ENCODE peak calls at places on chromosomes 3 and 15, in six cellular contexts. Z is H9, J is neuronal stem cell, Q is H1, O is IMR-90, D is mesenchymal stem cell. M is an unnamed sample.

GRCh38 chr15:59532770-59533379 is 78.7 kb upstream of the GCNT3 start:
- DNase-seq in D (peak), Q (no peak), Z (no peak), J (peak), O (peak), M (peak)

GRCh38 chr15:68650901-68651709 is 72.3 kb downstream of the CORO2B start:
- DNase-seq in Z (peak), J (peak), O (no peak), D (peak), Q (peak), M (peak)

GRCh38 chr3:15361494-15362214 is 29.3 kb upstream of the SH3BP5 start:
- DNase-seq in D (no peak), O (peak), Q (no peak), J (peak), Z (peak), M (peak)

GRCh38 chr3:33791477-33792166 is 6.8 kb upstream of the PDCD6IP start:
- DNase-seq in Q (no peak), J (no peak), O (peak), D (peak), Z (no peak), M (peak)

GRCh38 chr3:194824676-194825075 is 139.0 kb downstream of the FAM43A start:
- DNase-seq in Q (no peak), O (peak), D (no peak), Z (no peak), J (no peak), M (no peak)

GRCh38 chr3:133843634-133844033 is 38.0 kb downstream of the SRPRB start:
- DNase-seq in O (peak), D (peak), Z (no peak), J (no peak), Q (no peak), M (no peak)

GRCh38 chr3:39362812-39363211 is 20.4 kb upstream of the SLC25A38 start:
- DNase-seq in Z (no peak), J (no peak), O (no peak), D (no peak), Q (no peak), M (no peak)

GRCh38 chr3:100374521-100374920 is 26.4 kb downstream of the TOMM70 start:
- DNase-seq in J (no peak), O (no peak), Q (no peak), Z (no peak), D (no peak), M (no peak)

GRCh38 chr3:53171827-53172505 is 11.0 kb downstream of the PRKCD start:
- DNase-seq in D (no peak), O (no peak), J (no peak), Q (no peak), Z (peak), M (no peak)

GRCh38 chr15:76058714-76059319 is 968 bp upstream of the TMEM266 start:
- DNase-seq in Z (peak), D (no peak), Q (no peak), J (peak), O (no peak), M (no peak)

GRCh38 chr15:85010472-85011209 is 29.0 kb downstream of the PDE8A start:
- DNase-seq in Z (no peak), Q (no peak), J (no peak), D (peak), O (no peak), M (no peak)

GRCh38 chr3:140832883-140833282 is 108.8 kb upstream of the SLC25A36 start:
- DNase-seq in Z (no peak), D (no peak), O (no peak), J (no peak), Q (no peak), M (no peak)

GRCh38 chr15:91561371-91562100 is 292.0 kb upstream of the SLCO3A1 start:
- DNase-seq in Z (no peak), O (peak), J (no peak), D (no peak), Q (no peak), M (no peak)

GRCh38 chr15:99707481-99708270 is 25.6 kb downstream of the LYSMD4 start:
- DNase-seq in O (peak), Q (no peak), Z (no peak), J (no peak), D (peak), M (no peak)

GRCh38 chr3:129837057-129837631 is 56.4 kb downstream of the TMCC1 start:
- DNase-seq in Z (no peak), J (no peak), Q (no peak), O (peak), D (peak), M (no peak)

GRCh38 chr3:48795997-48796732 is 51.5 kb downstream of the PRKAR2A start:
- DNase-seq in J (no peak), Q (no peak), O (no peak), D (no peak), Z (no peak), M (no peak)

GRCh38 chr3:195566797-195567196 is 16.9 kb downstream of the APOD start:
- DNase-seq in D (no peak), Z (no peak), J (no peak), O (no peak), Q (no peak), M (peak)

GRCh38 chr15:40252438-40253178 is 13.7 kb downstream of the PAK6 start:
- DNase-seq in D (no peak), O (no peak), Q (no peak), J (peak), Z (peak), M (peak)

GRCh38 chr3:128787256-128788253 is 61.6 kb downstream of the RAB7A start:
- DNase-seq in O (peak), D (peak), Q (no peak), Z (peak), J (no peak), M (peak)

GRCh38 chr3:67516496-67516895 is 137.9 kb downstream of the SUCLG2 start:
- DNase-seq in J (no peak), O (no peak), D (no peak), Q (no peak), Z (no peak), M (no peak)

GRCh38 chr3:67518196-67518595 is 136.2 kb downstream of the SUCLG2 start:
- DNase-seq in Z (no peak), Q (no peak), O (no peak), D (no peak), J (no peak), M (no peak)

GRCh38 chr3:67517781-67518180 is 136.6 kb downstream of the SUCLG2 start:
- DNase-seq in D (no peak), Z (no peak), J (no peak), Q (no peak), O (no peak), M (no peak)

GRCh38 chr3:67521053-67521646 is 133.3 kb downstream of the SUCLG2 start:
- DNase-seq in Q (no peak), O (no peak), Z (no peak), J (no peak), D (no peak), M (no peak)

GRCh38 chr3:67515778-67516177 is 138.6 kb downstream of the SUCLG2 start:
- DNase-seq in O (no peak), Z (peak), J (no peak), Q (no peak), D (no peak), M (no peak)
- H2BK5ac ChIP-seq in O (no peak), Z (no peak), J (no peak), Q (no peak), D (no peak), M (no peak)

DNA sequence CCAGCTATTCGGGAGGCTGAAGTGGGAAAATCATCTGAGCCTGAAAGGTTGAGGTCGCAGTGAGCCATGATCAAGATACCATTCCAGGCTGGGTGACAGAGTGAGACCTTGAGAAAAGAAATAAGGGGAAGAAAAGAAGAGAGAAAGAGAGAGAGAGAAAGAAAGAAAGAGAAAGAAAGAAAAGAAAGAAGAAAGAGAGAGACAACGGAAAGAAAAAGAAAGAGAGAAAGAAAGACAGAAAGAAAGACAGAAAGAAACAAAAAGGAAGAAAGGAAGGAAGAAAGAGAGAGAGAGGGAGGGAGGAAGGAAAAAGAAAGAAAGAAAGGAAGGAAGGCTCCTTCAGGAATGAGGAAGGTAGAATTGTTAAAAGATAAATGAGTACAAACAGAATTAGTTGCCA is 84.5 kb downstream of the RPL22L1 start:
- DNase-seq in Q (no peak), Z (no peak), J (no peak), D (no peak), O (no peak), M (no peak)
- H2BK120ac ChIP-seq in Q (no peak), Z (no peak), J (no peak), D (no peak), O (no peak), M (no peak)

DNA sequence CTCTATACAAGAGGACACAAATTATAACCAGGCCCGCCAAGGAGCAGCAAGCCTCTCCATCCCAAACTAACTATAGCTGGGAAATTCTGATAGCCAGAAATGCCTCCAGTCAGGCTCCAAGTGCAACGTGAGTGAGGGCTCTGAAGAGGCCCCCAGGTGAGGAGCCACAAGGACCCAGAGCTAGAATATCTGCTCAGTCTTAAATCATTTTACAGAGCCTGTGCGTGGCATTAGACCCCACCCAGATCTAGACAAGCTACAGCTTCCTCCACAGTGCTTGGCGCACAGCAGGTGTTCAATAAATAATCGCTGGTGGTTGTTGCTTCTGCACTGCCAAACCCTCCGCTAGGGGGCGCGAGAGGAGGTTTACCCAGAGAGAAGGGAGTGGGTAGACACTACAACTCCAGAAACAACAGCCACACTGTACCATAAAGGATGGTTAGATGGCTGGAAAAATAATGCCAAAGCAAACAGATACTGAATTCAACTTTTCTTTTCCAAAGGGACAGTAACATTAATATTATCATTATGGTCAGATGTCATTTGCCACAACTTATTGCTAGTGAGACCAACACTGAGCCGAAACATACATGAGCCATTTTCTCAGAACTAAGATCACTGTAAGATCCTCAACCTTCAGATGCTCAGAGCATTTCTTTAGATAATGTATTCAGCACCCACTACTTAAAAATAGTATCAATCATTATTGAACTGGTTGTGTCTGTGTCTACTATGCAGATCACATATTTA is 44.5 kb downstream of the ZIC4 start:
- DNase-seq in Z (peak), Q (no peak), D (no peak), J (no peak), O (no peak), M (peak)
- H2AFZ ChIP-seq in Z (no peak), Q (no peak), D (no peak), J (peak), O (no peak), M (no peak)

GRCh38 chr3:54954019-54954418 is 26.2 kb upstream of the LRTM1 start:
- DNase-seq in D (peak), Q (peak), J (no peak), O (peak), Z (peak), M (peak)
- H2BK5ac ChIP-seq in D (peak), Q (peak), J (no peak), O (peak), Z (no peak), M (peak)

GRCh38 chr3:11624704-11625375 is 18.9 kb downstream of the VGLL4 start:
- DNase-seq in Z (no peak), O (no peak), D (no peak), Q (no peak), J (no peak), M (no peak)
- H2BK120ac ChIP-seq in Z (no peak), O (no peak), D (no peak), Q (no peak), J (no peak), M (no peak)

GRCh38 chr3:126781406-126781805 is 77.4 kb downstream of the CHCHD6 start:
- DNase-seq in D (no peak), O (no peak), J (no peak), Q (no peak), Z (no peak), M (no peak)
- H2AFZ ChIP-seq in D (no peak), O (peak), J (no peak), Q (no peak), Z (no peak), M (no peak)

DNA sequence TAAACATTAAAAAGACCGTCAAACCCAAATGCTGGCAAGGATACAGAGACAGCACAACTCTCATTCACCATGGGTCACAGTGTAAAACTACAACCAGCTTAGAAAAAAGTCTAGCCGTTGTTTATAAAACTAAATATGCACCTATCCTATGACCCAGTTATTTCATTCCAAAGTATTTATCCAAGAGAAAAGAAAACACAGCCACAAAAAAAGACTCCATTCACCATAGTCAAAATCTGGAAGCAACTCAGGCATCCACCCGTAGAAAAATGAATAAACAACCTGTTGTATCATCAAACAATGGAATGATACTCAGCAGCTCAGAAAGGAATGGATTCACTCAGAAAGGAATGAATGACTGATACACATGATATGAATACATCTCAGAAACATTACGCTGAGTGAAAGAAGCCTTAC is 28.6 kb downstream of the PLD1 start:
- DNase-seq in J (no peak), O (peak), D (peak), Z (no peak), Q (no peak), M (no peak)
- H2BK5ac ChIP-seq in J (no peak), O (peak), D (no peak), Z (no peak), Q (no peak), M (no peak)

GRCh38 chr3:5010706-5011554 is 31.7 kb downstream of the BHLHE40 start:
- DNase-seq in D (no peak), J (no peak), O (peak), Q (no peak), Z (no peak), M (no peak)
- H2BK120ac ChIP-seq in D (peak), J (no peak), O (no peak), Q (no peak), Z (no peak), M (peak)

GRCh38 chr3:142029791-142030190 is 119.6 kb downstream of the TFDP2 start:
- DNase-seq in J (no peak), Q (no peak), O (no peak), D (no peak), Z (no peak), M (peak)
- H2AFZ ChIP-seq in J (no peak), Q (no peak), O (no peak), D (no peak), Z (no peak), M (no peak)